ENCODE peak calls at places on chromosomes 6 and 20, in eight cellular contexts. O, V, I, W, A, Z, U and S are unnamed samples.

GRCh38 chr20:45905505-45906079 is 6.4 kb downstream of the PLTP start:
- DNase-seq in O (no peak), V (no peak), I (no peak), W (no peak), A (peak; percentile 78), Z (no peak), U (no peak), S (no peak)

GRCh38 chr6:166691199-166691598 is 64.1 kb upstream of the RPS6KA2 start:
- DNase-seq in O (no peak), V (no peak), I (no peak), W (no peak), A (peak; percentile 64), Z (no peak), U (no peak), S (no peak)

GRCh38 chr20:50271201-50271600 is 80.6 kb downstream of the CEBPB start:
- DNase-seq in O (no peak), V (no peak), I (no peak), W (no peak), A (no peak), Z (no peak), U (no peak), S (no peak)

GRCh38 chr20:49792006-49792405 is 20.6 kb upstream of the SLC9A8 start:
- DNase-seq in O (no peak), V (no peak), I (no peak), W (no peak), A (peak; percentile 61), Z (no peak), U (no peak), S (no peak)

GRCh38 chr20:42024653-42025052 is 406.5 kb upstream of the CHD6 start:
- DNase-seq in O (no peak), V (no peak), I (no peak), W (peak; percentile 44), A (no peak), Z (peak; percentile 76), U (no peak), S (peak; percentile 4)

GRCh38 chr6:45423111-45423900 is 45.6 kb upstream of the SUPT3H start:
- DNase-seq in O (no peak), V (peak; percentile 18), I (peak; percentile 36), W (peak; percentile 23), A (no peak), Z (peak; percentile 69), U (peak; percentile 57), S (no peak)

GRCh38 chr20:17364681-17365080 is 137.8 kb downstream of the PCSK2 start:
- DNase-seq in O (no peak), V (no peak), I (no peak), W (no peak), A (no peak), Z (no peak), U (no peak), S (no peak)

GRCh38 chr6:147699637-147700036 is 191.1 kb downstream of the SAMD5 start:
- DNase-seq in O (no peak), V (no peak), I (no peak), W (no peak), A (peak; percentile 88), Z (no peak), U (no peak), S (no peak)

GRCh38 chr20:46150982-46151381 is 32.9 kb downstream of the CD40 start:
- DNase-seq in O (no peak), V (no peak), I (no peak), W (no peak), A (no peak), Z (peak; percentile 43), U (no peak), S (no peak)

GRCh38 chr20:39853664-39854063 is 835.4 kb downstream of the MAFB start:
- DNase-seq in O (no peak), V (peak; percentile 42), I (no peak), W (no peak), A (peak; percentile 27), Z (peak; percentile 58), U (no peak), S (no peak)

GRCh38 chr6:169110934-169111602 is 142.6 kb downstream of the THBS2 start:
- DNase-seq in O (no peak), V (no peak), I (no peak), W (no peak), A (no peak), Z (no peak), U (no peak), S (no peak)

GRCh38 chr6:72561629-72562028 is 60.2 kb upstream of the KCNQ5 start:
- DNase-seq in O (no peak), V (no peak), I (no peak), W (no peak), A (no peak), Z (no peak), U (no peak), S (no peak)